ENCODE peak calls at places on chromosomes 3 and 15, in six cellular contexts. B is heart left ventricle, E is uterus, N is tibial nerve, I is transverse colon, K is esophagus muscularis mucosa. W is an unnamed sample.

GRCh38 chr15:63482874-63483323 is 21.5 kb upstream of the USP3 start:
- DNase-seq in B (no peak), E (no peak), N (no peak), I (no peak), K (no peak), W (no peak)

GRCh38 chr3:72162649-72163184 is 377.8 kb upstream of the PROK2 start:
- DNase-seq in B (no peak), E (no peak), N (no peak), I (no peak), K (no peak), W (no peak)

GRCh38 chr3:39398700-39399099 is 7.8 kb upstream of the RPSA start:
- DNase-seq in B (no peak), E (no peak), N (no peak), I (no peak), K (no peak), W (peak)

GRCh38 chr15:69021895-69022294 is 7.4 kb downstream of the NOX5 start:
- DNase-seq in B (no peak), E (no peak), N (no peak), I (no peak), K (peak), W (no peak)

GRCh38 chr3:195559723-195560409 is 16.7 kb upstream of the PPP1R2 start:
- DNase-seq in B (no peak), E (no peak), N (no peak), I (no peak), K (no peak), W (no peak)

GRCh38 chr3:61650276-61650675 is 88.9 kb downstream of the PTPRG start:
- DNase-seq in B (peak), E (peak), N (peak), I (peak), K (no peak), W (peak)

GRCh38 chr3:140334530-140334929 is 343.3 kb upstream of the TRIM42 start:
- DNase-seq in B (no peak), E (no peak), N (no peak), I (no peak), K (no peak), W (no peak)

GRCh38 chr15:77506311-77507150 is 85.8 kb downstream of the HMG20A start:
- DNase-seq in B (peak), E (peak), N (peak), I (peak), K (no peak), W (peak)

GRCh38 chr3:12155833-12156232 is 2.9 kb downstream of the TIMP4 start:
- DNase-seq in B (no peak), E (no peak), N (no peak), I (no peak), K (no peak), W (no peak)

GRCh38 chr15:39198044-39198625 is 382.7 kb upstream of the THBS1 start:
- DNase-seq in B (no peak), E (no peak), N (no peak), I (no peak), K (no peak), W (no peak)

GRCh38 chr15:60972301-60972700 is 256.8 kb downstream of the RORA start:
- DNase-seq in B (no peak), E (no peak), N (no peak), I (no peak), K (peak), W (no peak)

GRCh38 chr15:90394702-90395442 is 6.8 kb downstream of the IQGAP1 start:
- DNase-seq in B (no peak), E (no peak), N (no peak), I (no peak), K (no peak), W (no peak)

GRCh38 chr15:59420986-59421618 is 16.9 kb upstream of the FAM81A start:
- DNase-seq in B (no peak), E (no peak), N (no peak), I (no peak), K (no peak), W (no peak)

GRCh38 chr3:172046268-172046915 is 7.0 kb downstream of the FNDC3B start:
- DNase-seq in B (no peak), E (no peak), N (no peak), I (no peak), K (no peak), W (no peak)

GRCh38 chr15:23690450-23690852 is 3.3 kb upstream of the NDN start:
- DNase-seq in B (peak), E (peak), N (no peak), I (peak), K (no peak), W (peak)

GRCh38 chr3:56303508-56303907 is 164.8 kb downstream of the ERC2 start:
- DNase-seq in B (peak), E (no peak), N (no peak), I (no peak), K (no peak), W (no peak)

GRCh38 chr3:80533553-80533952 is 765.8 kb upstream of the ROBO1 start:
- DNase-seq in B (no peak), E (no peak), N (no peak), I (no peak), K (no peak), W (no peak)

GRCh38 chr3:79467721-79468120 is 300.1 kb downstream of the ROBO1 start:
- DNase-seq in B (no peak), E (no peak), N (no peak), I (no peak), K (no peak), W (no peak)

GRCh38 chr15:51830279-51830806 is 890 bp downstream of the TMOD3 start:
- DNase-seq in B (peak), E (no peak), N (no peak), I (no peak), K (no peak), W (peak)

GRCh38 chr15:51828621-51829359 is 663 bp upstream of the TMOD3 start:
- DNase-seq in B (no peak), E (no peak), N (no peak), I (no peak), K (no peak), W (no peak)

GRCh38 chr15:51837784-51838183 is 8.3 kb downstream of the TMOD3 start:
- DNase-seq in B (no peak), E (no peak), N (no peak), I (no peak), K (no peak), W (no peak)

GRCh38 chr15:51829360-51830278 is at the start of gene TMOD3:
- DNase-seq in B (peak), E (peak), N (peak), I (peak), K (peak), W (peak)

GRCh38 chr15:51833782-51834181 is 4.3 kb downstream of the TMOD3 start:
- DNase-seq in B (no peak), E (no peak), N (no peak), I (no peak), K (no peak), W (no peak)
- H3K27ac ChIP-seq in B (no peak), E (no peak), N (no peak), I (no peak), K (no peak), W (no peak)

DNA sequence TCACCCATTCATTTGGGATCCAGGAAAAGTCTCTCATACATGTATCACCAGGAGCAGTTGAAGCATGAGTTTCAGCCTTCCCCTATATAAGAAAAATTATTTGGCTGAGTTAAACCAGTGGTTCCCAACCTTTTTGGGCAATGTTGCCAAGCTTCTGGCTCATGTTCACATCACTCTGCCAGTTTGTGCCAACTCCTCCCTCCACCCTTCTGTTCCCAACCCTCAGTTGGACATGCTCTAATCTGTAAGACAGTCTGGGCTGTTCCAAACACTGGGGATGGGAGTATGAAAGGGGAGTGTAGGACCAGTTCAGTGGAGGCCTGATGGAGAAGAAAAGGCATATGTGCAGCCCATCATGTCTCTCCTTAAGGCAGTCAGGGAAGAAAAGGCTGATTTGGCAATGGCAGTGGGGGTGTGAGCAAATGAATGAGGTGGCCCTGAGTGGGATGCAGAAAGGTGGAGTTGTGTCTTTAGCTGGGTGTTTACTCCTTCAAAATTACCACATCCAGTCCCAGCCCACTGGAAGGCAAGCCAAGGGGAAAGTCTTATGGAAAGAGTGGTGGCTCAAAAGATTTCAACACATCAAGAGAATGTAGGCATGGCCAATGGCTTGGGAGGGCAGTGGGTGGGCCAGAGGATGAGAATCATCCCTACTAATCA is 32.0 kb upstream of the PRICKLE2 start:
- DNase-seq in B (no peak), E (no peak), N (no peak), I (no peak), K (no peak), W (no peak)
- TF ChIP-seq POLR2A in B (no peak), E (no peak), N (no peak), I (no peak), K (no peak), W (no peak)

GRCh38 chr3:159860727-159861126 is 127.9 kb upstream of the IL12A start:
- DNase-seq in B (no peak), E (no peak), N (no peak), I (no peak), K (peak), W (no peak)
- H3K27ac ChIP-seq in B (peak), E (no peak), N (peak), I (peak), K (peak), W (peak)

GRCh38 chr3:52532838-52533622 is 627 bp downstream of the NT5DC2 start:
- DNase-seq in B (peak), E (peak), N (no peak), I (peak), K (no peak), W (peak)

GRCh38 chr3:52535411-52536111 is 844 bp upstream of the UQCC5 start:
- DNase-seq in B (no peak), E (peak), N (no peak), I (no peak), K (no peak), W (no peak)

GRCh38 chr3:52534281-52535183 is 875 bp upstream of the NT5DC2 start:
- DNase-seq in B (peak), E (peak), N (no peak), I (no peak), K (no peak), W (peak)

GRCh38 chr3:52532517-52532837 is 1.2 kb downstream of the NT5DC2 start:
- DNase-seq in B (peak), E (peak), N (no peak), I (peak), K (no peak), W (peak)

DNA sequence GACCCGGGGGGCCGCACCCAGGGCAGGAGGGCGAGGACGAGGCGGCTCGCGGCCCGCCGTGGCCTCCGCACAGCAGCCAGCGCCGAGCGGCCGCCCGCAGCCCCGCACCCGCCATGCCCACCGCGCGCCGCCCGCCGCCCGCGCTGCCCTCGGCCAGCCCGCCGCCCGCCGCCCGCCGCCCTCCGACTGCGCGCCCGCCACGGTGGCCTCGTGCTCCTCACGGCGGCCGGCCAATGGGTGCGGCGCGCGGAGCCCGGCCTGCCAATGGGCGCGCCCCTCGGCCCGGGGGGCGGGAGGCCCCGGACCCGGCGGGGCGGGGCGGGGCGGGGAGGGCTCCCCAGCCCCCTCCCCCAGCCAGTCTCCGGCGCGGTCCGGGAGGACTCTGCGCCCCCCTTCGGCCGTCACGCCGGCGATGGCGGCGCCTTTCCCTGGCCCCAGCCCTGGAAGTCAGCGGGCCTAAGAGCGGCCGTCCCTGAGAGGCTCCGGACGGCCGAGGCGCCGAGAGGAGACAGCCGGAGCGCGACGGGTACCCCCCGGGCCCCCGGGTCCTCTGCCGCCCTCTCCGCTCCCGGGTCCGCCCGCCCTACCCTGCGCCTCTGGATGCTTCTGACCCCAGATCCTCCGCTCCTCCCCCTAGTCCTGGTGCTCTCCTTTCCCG is at the start of gene NT5DC2:
- DNase-seq in B (peak), E (peak), N (peak), I (peak), K (no peak), W (peak)
- TF ChIP-seq POLR2A in B (peak), E (peak), N (no peak), I (no peak), K (no peak), W (no peak)

GRCh38 chr15:28098766-28099554 is at the start of gene OCA2:
- DNase-seq in B (no peak), E (no peak), N (no peak), I (peak), K (no peak), W (peak)
- H3K27ac ChIP-seq in B (no peak), E (no peak), N (peak), I (no peak), K (no peak), W (no peak)

GRCh38 chr3:50350527-50351317 is at the start of the genes CYB561D2 and NPRL2:
- DNase-seq in B (peak), E (peak), N (peak), I (peak), K (peak), W (peak)
- TF ChIP-seq POLR2A in B (peak), E (peak), N (peak), I (peak), K (peak), W (peak)